ENCODE peak calls at places on chromosomes 6 and 20, in six cellular contexts. One of them, this sample, is unnamed.

GRCh38 chr6:13044390-13044789 is 283.9 kb downstream of the TBC1D7 start:
- DNase-seq in pancreas: no peak
- DNase-seq in breast epithelium: no peak
- DNase-seq in WTC11: peak
- DNase-seq in endodermal cell: peak
- DNase-seq in AG04450: no peak
- DNase-seq in this sample: no peak

GRCh38 chr20:36173451-36173933 is 19.0 kb downstream of the EPB41L1 start:
- DNase-seq in breast epithelium: no peak
- DNase-seq in pancreas: no peak
- DNase-seq in WTC11: peak
- DNase-seq in endodermal cell: peak
- DNase-seq in AG04450: no peak
- DNase-seq in this sample: no peak

GRCh38 chr6:97594834-97595233 is 311.8 kb upstream of the MMS22L start:
- DNase-seq in WTC11: no peak
- DNase-seq in endodermal cell: no peak
- DNase-seq in pancreas: no peak
- DNase-seq in AG04450: peak
- DNase-seq in breast epithelium: no peak
- DNase-seq in this sample: no peak

GRCh38 chr6:33672808-33673207 is 38.7 kb downstream of the UQCC2 start:
- DNase-seq in pancreas: peak
- DNase-seq in breast epithelium: peak
- DNase-seq in endodermal cell: peak
- DNase-seq in WTC11: peak
- DNase-seq in AG04450: peak
- DNase-seq in this sample: no peak

GRCh38 chr6:18263561-18264337 is 581 bp downstream of the DEK start:
- DNase-seq in breast epithelium: no peak
- DNase-seq in WTC11: no peak
- DNase-seq in pancreas: peak
- DNase-seq in AG04450: no peak
- DNase-seq in endodermal cell: no peak
- DNase-seq in this sample: no peak

GRCh38 chr20:45842169-45842812 is 8.7 kb downstream of the SNX21 start:
- DNase-seq in AG04450: no peak
- DNase-seq in breast epithelium: no peak
- DNase-seq in pancreas: no peak
- DNase-seq in endodermal cell: no peak
- DNase-seq in WTC11: no peak
- DNase-seq in this sample: no peak

GRCh38 chr6:37210313-37210898 is 40.5 kb downstream of the PIM1 start:
- DNase-seq in breast epithelium: peak
- DNase-seq in pancreas: no peak
- DNase-seq in endodermal cell: peak
- DNase-seq in WTC11: peak
- DNase-seq in AG04450: peak
- DNase-seq in this sample: no peak

GRCh38 chr6:123551939-123552707 is 84.6 kb downstream of the TRDN start:
- DNase-seq in AG04450: no peak
- DNase-seq in breast epithelium: no peak
- DNase-seq in WTC11: no peak
- DNase-seq in pancreas: no peak
- DNase-seq in endodermal cell: no peak
- DNase-seq in this sample: no peak

GRCh38 chr20:30912006-30912660 is 345.3 kb upstream of the DEFB115 start:
- DNase-seq in pancreas: no peak
- DNase-seq in WTC11: peak
- DNase-seq in endodermal cell: peak
- DNase-seq in AG04450: no peak
- DNase-seq in breast epithelium: no peak
- DNase-seq in this sample: no peak

GRCh38 chr20:25525857-25526256 is 59.5 kb downstream of the NINL start:
- DNase-seq in WTC11: no peak
- DNase-seq in pancreas: no peak
- DNase-seq in AG04450: peak
- DNase-seq in breast epithelium: no peak
- DNase-seq in endodermal cell: no peak
- DNase-seq in this sample: no peak

GRCh38 chr6:24492475-24492874 is 2.3 kb upstream of the ALDH5A1 start:
- DNase-seq in pancreas: no peak
- DNase-seq in WTC11: peak
- DNase-seq in endodermal cell: peak
- DNase-seq in AG04450: no peak
- DNase-seq in breast epithelium: no peak
- DNase-seq in this sample: no peak

GRCh38 chr6:46098678-46099077 is 31.1 kb upstream of the ENPP4 start:
- DNase-seq in breast epithelium: peak
- DNase-seq in pancreas: peak
- DNase-seq in AG04450: no peak
- DNase-seq in endodermal cell: no peak
- DNase-seq in WTC11: no peak
- DNase-seq in this sample: no peak

GRCh38 chr6:29447670-29448069 is 8.6 kb downstream of the OR10C1 start:
- DNase-seq in breast epithelium: no peak
- DNase-seq in endodermal cell: no peak
- DNase-seq in pancreas: no peak
- DNase-seq in WTC11: no peak
- DNase-seq in AG04450: no peak
- DNase-seq in this sample: no peak

GRCh38 chr6:146856296-146856695 is 257.5 kb downstream of the ADGB start:
- DNase-seq in pancreas: no peak
- DNase-seq in breast epithelium: no peak
- DNase-seq in WTC11: no peak
- DNase-seq in endodermal cell: no peak
- DNase-seq in AG04450: no peak
- DNase-seq in this sample: no peak

GRCh38 chr6:139508576-139508975 is 134.1 kb upstream of the CITED2 start:
- DNase-seq in endodermal cell: no peak
- DNase-seq in pancreas: no peak
- DNase-seq in breast epithelium: no peak
- DNase-seq in WTC11: no peak
- DNase-seq in AG04450: no peak
- DNase-seq in this sample: no peak

GRCh38 chr6:106792536-106793236 is 163.3 kb downstream of the QRSL1 start:
- DNase-seq in AG04450: no peak
- DNase-seq in WTC11: no peak
- DNase-seq in pancreas: peak
- DNase-seq in endodermal cell: no peak
- DNase-seq in breast epithelium: no peak
- DNase-seq in this sample: no peak

GRCh38 chr20:47493175-47493953 is 8.3 kb upstream of the NCOA3 start:
- DNase-seq in breast epithelium: peak
- DNase-seq in pancreas: peak
- DNase-seq in WTC11: no peak
- DNase-seq in endodermal cell: no peak
- DNase-seq in AG04450: no peak
- DNase-seq in this sample: no peak

GRCh38 chr6:78251930-78252329 is 599.1 kb downstream of the MEI4 start:
- DNase-seq in AG04450: no peak
- DNase-seq in pancreas: no peak
- DNase-seq in endodermal cell: no peak
- DNase-seq in breast epithelium: no peak
- DNase-seq in WTC11: no peak
- DNase-seq in this sample: no peak

GRCh38 chr20:58753267-58753928 is 60.8 kb downstream of the NPEPL1 start:
- DNase-seq in WTC11: peak
- DNase-seq in AG04450: no peak
- DNase-seq in endodermal cell: peak
- DNase-seq in breast epithelium: no peak
- DNase-seq in pancreas: no peak
- DNase-seq in this sample: no peak

GRCh38 chr20:47099749-47100515 is 205.3 kb downstream of the EYA2 start:
- DNase-seq in endodermal cell: no peak
- DNase-seq in breast epithelium: peak
- DNase-seq in WTC11: no peak
- DNase-seq in AG04450: no peak
- DNase-seq in pancreas: no peak
- DNase-seq in this sample: no peak

GRCh38 chr6:163543311-163543710 is 128.8 kb downstream of the QKI start:
- DNase-seq in endodermal cell: peak
- DNase-seq in breast epithelium: no peak
- DNase-seq in AG04450: no peak
- DNase-seq in pancreas: no peak
- DNase-seq in WTC11: no peak
- DNase-seq in this sample: no peak

GRCh38 chr6:14537061-14537460 is 419.5 kb downstream of the CD83 start:
- DNase-seq in breast epithelium: no peak
- DNase-seq in WTC11: no peak
- DNase-seq in pancreas: no peak
- DNase-seq in endodermal cell: no peak
- DNase-seq in AG04450: no peak
- DNase-seq in this sample: no peak

GRCh38 chr6:97049254-97050004 is 124.9 kb downstream of the KLHL32 start:
- DNase-seq in endodermal cell: no peak
- DNase-seq in AG04450: no peak
- DNase-seq in WTC11: no peak
- DNase-seq in breast epithelium: no peak
- DNase-seq in pancreas: no peak
- DNase-seq in this sample: no peak

GRCh38 chr6:2693191-2693590 is 57.5 kb downstream of the MYLK4 start:
- DNase-seq in pancreas: no peak
- DNase-seq in breast epithelium: no peak
- DNase-seq in AG04450: no peak
- DNase-seq in WTC11: no peak
- DNase-seq in endodermal cell: no peak
- DNase-seq in this sample: no peak

GRCh38 chr6:2697291-2697690 is 53.4 kb downstream of the MYLK4 start:
- DNase-seq in AG04450: no peak
- DNase-seq in breast epithelium: no peak
- DNase-seq in pancreas: no peak
- DNase-seq in endodermal cell: no peak
- DNase-seq in WTC11: peak
- DNase-seq in this sample: no peak

GRCh38 chr6:2695464-2696095 is 55.1 kb downstream of the MYLK4 start:
- DNase-seq in endodermal cell: no peak
- DNase-seq in WTC11: no peak
- DNase-seq in AG04450: peak
- DNase-seq in breast epithelium: no peak
- DNase-seq in pancreas: no peak
- DNase-seq in this sample: no peak
- TF ChIP-seq CTCF in endodermal cell: peak
- TF ChIP-seq CTCF in WTC11: no peak
- TF ChIP-seq CTCF in AG04450: peak
- TF ChIP-seq CTCF in breast epithelium: no peak
- TF ChIP-seq CTCF in pancreas: no peak
- TF ChIP-seq CTCF in this sample: peak

GRCh38 chr20:38547288-38547825 is 33.6 kb upstream of the ADIG start:
- DNase-seq in breast epithelium: no peak
- DNase-seq in endodermal cell: no peak
- DNase-seq in AG04450: no peak
- DNase-seq in WTC11: no peak
- DNase-seq in pancreas: no peak
- DNase-seq in this sample: no peak

GRCh38 chr20:38545771-38546170 is 35.2 kb upstream of the ADIG start:
- DNase-seq in pancreas: no peak
- DNase-seq in endodermal cell: no peak
- DNase-seq in AG04450: no peak
- DNase-seq in breast epithelium: no peak
- DNase-seq in WTC11: no peak
- DNase-seq in this sample: no peak

GRCh38 chr20:38548356-38549083 is 32.5 kb upstream of the ADIG start:
- DNase-seq in pancreas: no peak
- DNase-seq in breast epithelium: no peak
- DNase-seq in AG04450: no peak
- DNase-seq in endodermal cell: no peak
- DNase-seq in WTC11: no peak
- DNase-seq in this sample: no peak

GRCh38 chr20:38551056-38551626 is 29.9 kb upstream of the ADIG start:
- DNase-seq in WTC11: no peak
- DNase-seq in AG04450: no peak
- DNase-seq in breast epithelium: no peak
- DNase-seq in endodermal cell: no peak
- DNase-seq in pancreas: no peak
- DNase-seq in this sample: no peak

DNA sequence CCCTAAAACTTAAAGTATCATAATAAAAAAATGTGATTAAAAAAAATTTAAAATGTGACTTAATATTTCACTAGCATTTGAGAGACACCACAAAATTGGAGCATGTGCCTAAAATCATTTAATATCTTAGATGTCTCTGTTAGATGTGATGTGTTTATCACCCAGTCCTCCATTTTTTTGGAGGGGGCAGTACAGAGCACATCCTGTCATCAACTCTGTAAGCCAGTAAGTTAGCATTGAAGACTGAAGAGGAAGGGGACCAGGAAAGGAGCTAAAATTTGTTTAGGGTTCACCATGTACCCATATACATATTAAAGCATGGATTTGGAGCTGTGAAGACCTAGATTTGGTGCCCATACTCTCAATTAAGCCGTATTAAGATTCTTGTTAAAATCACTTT is 30.7 kb upstream of the ADIG start:
- DNase-seq in AG04450: no peak
- DNase-seq in breast epithelium: no peak
- DNase-seq in WTC11: no peak
- DNase-seq in pancreas: no peak
- DNase-seq in endodermal cell: no peak
- DNase-seq in this sample: no peak
- TF ChIP-seq CTCF in AG04450: no peak
- TF ChIP-seq CTCF in breast epithelium: no peak
- TF ChIP-seq CTCF in WTC11: no peak
- TF ChIP-seq CTCF in pancreas: no peak
- TF ChIP-seq CTCF in endodermal cell: peak
- TF ChIP-seq CTCF in this sample: peak

DNA sequence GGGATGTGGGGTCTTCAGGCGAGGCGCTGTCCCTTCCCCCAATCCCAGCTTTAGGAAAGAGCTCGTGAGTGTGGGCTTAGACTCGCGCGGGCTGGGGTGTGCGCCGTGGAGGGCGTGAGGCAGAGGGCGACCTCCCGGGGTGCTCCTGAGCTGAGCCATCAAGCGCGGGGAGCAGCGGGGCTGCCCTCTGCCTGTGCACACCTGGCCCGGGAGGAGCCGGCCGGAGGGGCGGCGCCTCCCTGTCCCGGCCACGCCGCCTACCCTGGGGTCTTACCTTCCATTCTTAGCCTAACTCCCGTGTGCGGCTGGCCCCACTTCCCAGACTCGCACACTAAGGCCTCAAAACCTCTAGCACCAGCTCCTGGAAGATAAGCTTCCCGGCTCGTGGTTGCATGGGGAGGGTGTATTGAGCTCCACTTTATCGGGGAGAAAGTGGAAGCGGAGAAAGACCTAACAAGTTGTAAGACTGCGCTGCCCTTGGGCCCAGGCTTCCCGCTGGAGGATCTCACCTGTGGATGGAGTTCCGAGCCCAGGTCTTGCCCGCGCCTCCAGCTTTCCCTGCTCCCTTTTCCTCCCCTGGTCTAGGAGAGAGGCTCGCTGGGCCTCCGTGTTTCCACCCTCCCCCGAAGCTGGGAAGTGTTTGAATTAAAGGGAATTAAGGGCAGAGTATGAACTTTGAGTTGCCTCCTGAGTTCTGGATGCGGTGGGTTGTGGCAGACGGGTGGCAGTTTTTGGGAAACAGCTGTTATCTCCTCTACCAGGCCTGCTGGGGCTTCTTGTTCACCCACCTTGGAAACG is 1.2 kb downstream of the DNMT3B start:
- DNase-seq in pancreas: peak
- DNase-seq in AG04450: no peak
- DNase-seq in endodermal cell: peak
- DNase-seq in breast epithelium: no peak
- DNase-seq in WTC11: peak
- DNase-seq in this sample: no peak
- TF ChIP-seq CTCF in pancreas: no peak
- TF ChIP-seq CTCF in AG04450: no peak
- TF ChIP-seq CTCF in endodermal cell: no peak
- TF ChIP-seq CTCF in breast epithelium: no peak
- TF ChIP-seq CTCF in WTC11: no peak
- TF ChIP-seq CTCF in this sample: no peak

GRCh38 chr6:19322691-19323470 is 514.3 kb upstream of the ID4 start:
- DNase-seq in endodermal cell: no peak
- DNase-seq in AG04450: no peak
- DNase-seq in pancreas: no peak
- DNase-seq in breast epithelium: peak
- DNase-seq in WTC11: no peak
- DNase-seq in this sample: no peak
- TF ChIP-seq CTCF in endodermal cell: no peak
- TF ChIP-seq CTCF in AG04450: no peak
- TF ChIP-seq CTCF in pancreas: no peak
- TF ChIP-seq CTCF in breast epithelium: no peak
- TF ChIP-seq CTCF in WTC11: no peak
- TF ChIP-seq CTCF in this sample: no peak